ENCODE peak calls at places on chromosomes 7 and 10, in five cellular contexts. One of them, this sample, is unnamed.
A peak's percentile ranks its signal among the peaks of the same experiment; 100 is the strongest.

GRCh38 chr7:48154792-48155413 is 16.4 kb upstream of the ABCA13 start:
- DNase-seq in testis: peak; percentile 41
- DNase-seq in cardiac muscle cell: peak; percentile 64
- DNase-seq in spleen: no peak
- DNase-seq in NCI-H82: peak; percentile 31
- DNase-seq in this sample: peak; percentile 29

GRCh38 chr7:134307320-134307719 is 9.4 kb downstream of the SLC35B4 start:
- DNase-seq in testis: no peak
- DNase-seq in cardiac muscle cell: peak; percentile 57
- DNase-seq in spleen: no peak
- DNase-seq in NCI-H82: no peak
- DNase-seq in this sample: no peak

GRCh38 chr10:130568246-130568645 is 432.1 kb downstream of the GLRX3 start:
- DNase-seq in testis: no peak
- DNase-seq in cardiac muscle cell: no peak
- DNase-seq in spleen: no peak
- DNase-seq in NCI-H82: no peak
- DNase-seq in this sample: no peak

GRCh38 chr7:130409067-130409721 is 28.9 kb downstream of the CPA1 start:
- DNase-seq in testis: no peak
- DNase-seq in cardiac muscle cell: peak; percentile 53
- DNase-seq in spleen: no peak
- DNase-seq in NCI-H82: no peak
- DNase-seq in this sample: no peak

GRCh38 chr10:73043766-73044377 is 52.8 kb downstream of the P4HA1 start:
- DNase-seq in testis: no peak
- DNase-seq in cardiac muscle cell: peak; percentile 13
- DNase-seq in spleen: no peak
- DNase-seq in NCI-H82: no peak
- DNase-seq in this sample: no peak

GRCh38 chr7:138097064-138097741 is 20.9 kb downstream of the AKR1D1 start:
- DNase-seq in testis: peak; percentile 75
- DNase-seq in cardiac muscle cell: peak; percentile 63
- DNase-seq in spleen: no peak
- DNase-seq in NCI-H82: peak; percentile 48
- DNase-seq in this sample: peak; percentile 37

GRCh38 chr10:103231047-103231551 is 14.6 kb upstream of the RPEL1 start:
- DNase-seq in testis: peak; percentile 30
- DNase-seq in cardiac muscle cell: peak; percentile 97
- DNase-seq in spleen: no peak
- DNase-seq in NCI-H82: peak; percentile 29
- DNase-seq in this sample: no peak

GRCh38 chr10:88004451-88004850 is 141.0 kb downstream of the PTEN start:
- DNase-seq in testis: no peak
- DNase-seq in cardiac muscle cell: peak; percentile 66
- DNase-seq in spleen: no peak
- DNase-seq in NCI-H82: no peak
- DNase-seq in this sample: no peak

GRCh38 chr10:16436367-16436757 is 448 bp upstream of the PTER start:
- DNase-seq in testis: peak; percentile 21
- DNase-seq in cardiac muscle cell: no peak
- DNase-seq in spleen: no peak
- DNase-seq in NCI-H82: peak; percentile 41
- DNase-seq in this sample: no peak

This sample was measured in GM10248.